ENCODE peak calls at places on chromosomes 3 and 15, in seven cellular contexts. One of them, this sample, is unnamed.

GRCh38 chr3:149678365-149678948 is 20.6 kb upstream of the WWTR1 start:
- DNase-seq in mesothelial cell of epicardium: no peak
- DNase-seq in foreskin fibroblast: peak
- DNase-seq in heart left ventricle: no peak
- DNase-seq in AG10803: no peak
- DNase-seq in GM06990: no peak
- DNase-seq in GM20000: no peak
- DNase-seq in this sample: no peak

GRCh38 chr3:25033407-25034029 is 394.5 kb upstream of the RARB start:
- DNase-seq in heart left ventricle: peak
- DNase-seq in mesothelial cell of epicardium: no peak
- DNase-seq in AG10803: peak
- DNase-seq in foreskin fibroblast: no peak
- DNase-seq in GM20000: peak
- DNase-seq in GM06990: no peak
- DNase-seq in this sample: peak

GRCh38 chr3:5013021-5013906 is 34.0 kb downstream of the BHLHE40 start:
- DNase-seq in AG10803: no peak
- DNase-seq in foreskin fibroblast: no peak
- DNase-seq in mesothelial cell of epicardium: no peak
- DNase-seq in GM06990: no peak
- DNase-seq in heart left ventricle: peak
- DNase-seq in GM20000: no peak
- DNase-seq in this sample: no peak

GRCh38 chr3:128217702-128218475 is 64.6 kb downstream of the EEFSEC start:
- DNase-seq in heart left ventricle: no peak
- DNase-seq in foreskin fibroblast: no peak
- DNase-seq in GM06990: peak
- DNase-seq in GM20000: peak
- DNase-seq in mesothelial cell of epicardium: no peak
- DNase-seq in AG10803: peak
- DNase-seq in this sample: peak

GRCh38 chr3:197181751-197182150 is 116.7 kb downstream of the DLG1 start:
- DNase-seq in foreskin fibroblast: peak
- DNase-seq in heart left ventricle: peak
- DNase-seq in AG10803: peak
- DNase-seq in GM20000: no peak
- DNase-seq in GM06990: no peak
- DNase-seq in mesothelial cell of epicardium: no peak
- DNase-seq in this sample: no peak

GRCh38 chr3:134002326-134002725 is 27.4 kb downstream of the SLCO2A1 start:
- DNase-seq in mesothelial cell of epicardium: no peak
- DNase-seq in AG10803: peak
- DNase-seq in GM06990: no peak
- DNase-seq in GM20000: no peak
- DNase-seq in foreskin fibroblast: peak
- DNase-seq in heart left ventricle: no peak
- DNase-seq in this sample: no peak

GRCh38 chr3:133404925-133405324 is 5.1 kb downstream of the BFSP2 start:
- DNase-seq in GM20000: no peak
- DNase-seq in heart left ventricle: no peak
- DNase-seq in AG10803: no peak
- DNase-seq in GM06990: no peak
- DNase-seq in foreskin fibroblast: no peak
- DNase-seq in mesothelial cell of epicardium: no peak
- DNase-seq in this sample: no peak

GRCh38 chr15:52161406-52161966 is 29.7 kb downstream of the GNB5 start:
- DNase-seq in heart left ventricle: no peak
- DNase-seq in AG10803: no peak
- DNase-seq in mesothelial cell of epicardium: no peak
- DNase-seq in foreskin fibroblast: no peak
- DNase-seq in GM20000: no peak
- DNase-seq in GM06990: no peak
- DNase-seq in this sample: no peak

GRCh38 chr15:70045045-70045444 is 52.7 kb downstream of the TLE3 start:
- DNase-seq in AG10803: peak
- DNase-seq in foreskin fibroblast: peak
- DNase-seq in heart left ventricle: no peak
- DNase-seq in mesothelial cell of epicardium: no peak
- DNase-seq in GM06990: no peak
- DNase-seq in GM20000: no peak
- DNase-seq in this sample: no peak

GRCh38 chr3:149717391-149718056 is 34.8 kb downstream of the COMMD2 start:
- DNase-seq in GM20000: peak
- DNase-seq in AG10803: peak
- DNase-seq in heart left ventricle: no peak
- DNase-seq in GM06990: no peak
- DNase-seq in foreskin fibroblast: peak
- DNase-seq in mesothelial cell of epicardium: no peak
- DNase-seq in this sample: peak

GRCh38 chr3:197874064-197874463 is 75.9 kb upstream of the RPL35A start:
- DNase-seq in AG10803: no peak
- DNase-seq in foreskin fibroblast: no peak
- DNase-seq in mesothelial cell of epicardium: no peak
- DNase-seq in GM20000: no peak
- DNase-seq in GM06990: no peak
- DNase-seq in heart left ventricle: no peak
- DNase-seq in this sample: no peak

GRCh38 chr3:713225-713624 is 379.6 kb upstream of the CNTN6 start:
- DNase-seq in GM06990: no peak
- DNase-seq in mesothelial cell of epicardium: no peak
- DNase-seq in GM20000: no peak
- DNase-seq in heart left ventricle: no peak
- DNase-seq in AG10803: no peak
- DNase-seq in foreskin fibroblast: no peak
- DNase-seq in this sample: no peak

GRCh38 chr3:85785766-85786165 is 827.0 kb downstream of the CADM2 start:
- DNase-seq in GM06990: no peak
- DNase-seq in mesothelial cell of epicardium: no peak
- DNase-seq in AG10803: no peak
- DNase-seq in GM20000: no peak
- DNase-seq in heart left ventricle: no peak
- DNase-seq in foreskin fibroblast: peak
- DNase-seq in this sample: no peak

GRCh38 chr3:10274601-10275000 is 18.1 kb downstream of the GHRL start:
- DNase-seq in foreskin fibroblast: no peak
- DNase-seq in GM20000: no peak
- DNase-seq in GM06990: no peak
- DNase-seq in heart left ventricle: no peak
- DNase-seq in mesothelial cell of epicardium: no peak
- DNase-seq in AG10803: no peak
- DNase-seq in this sample: no peak

GRCh38 chr15:77547801-77548607 is 84.7 kb downstream of the LINGO1 start:
- DNase-seq in GM20000: no peak
- DNase-seq in GM06990: no peak
- DNase-seq in heart left ventricle: no peak
- DNase-seq in foreskin fibroblast: no peak
- DNase-seq in mesothelial cell of epicardium: no peak
- DNase-seq in AG10803: no peak
- DNase-seq in this sample: no peak

GRCh38 chr3:176789281-176789705 is 408.0 kb downstream of the TBL1XR1 start:
- DNase-seq in GM06990: no peak
- DNase-seq in AG10803: no peak
- DNase-seq in heart left ventricle: no peak
- DNase-seq in mesothelial cell of epicardium: no peak
- DNase-seq in foreskin fibroblast: no peak
- DNase-seq in GM20000: no peak
- DNase-seq in this sample: no peak

GRCh38 chr3:119649764-119650163 is 10.6 kb downstream of the POPDC2 start:
- DNase-seq in GM06990: no peak
- DNase-seq in heart left ventricle: no peak
- DNase-seq in mesothelial cell of epicardium: no peak
- DNase-seq in foreskin fibroblast: no peak
- DNase-seq in AG10803: no peak
- DNase-seq in GM20000: no peak
- DNase-seq in this sample: no peak

GRCh38 chr3:81554805-81555204 is 206.6 kb downstream of the GBE1 start:
- DNase-seq in foreskin fibroblast: no peak
- DNase-seq in AG10803: no peak
- DNase-seq in GM06990: no peak
- DNase-seq in GM20000: no peak
- DNase-seq in heart left ventricle: peak
- DNase-seq in mesothelial cell of epicardium: no peak
- DNase-seq in this sample: no peak

GRCh38 chr15:73081321-73081958 is 29.2 kb downstream of the NEO1 start:
- DNase-seq in AG10803: peak
- DNase-seq in GM20000: peak
- DNase-seq in heart left ventricle: no peak
- DNase-seq in GM06990: no peak
- DNase-seq in mesothelial cell of epicardium: no peak
- DNase-seq in foreskin fibroblast: peak
- DNase-seq in this sample: peak

DNA sequence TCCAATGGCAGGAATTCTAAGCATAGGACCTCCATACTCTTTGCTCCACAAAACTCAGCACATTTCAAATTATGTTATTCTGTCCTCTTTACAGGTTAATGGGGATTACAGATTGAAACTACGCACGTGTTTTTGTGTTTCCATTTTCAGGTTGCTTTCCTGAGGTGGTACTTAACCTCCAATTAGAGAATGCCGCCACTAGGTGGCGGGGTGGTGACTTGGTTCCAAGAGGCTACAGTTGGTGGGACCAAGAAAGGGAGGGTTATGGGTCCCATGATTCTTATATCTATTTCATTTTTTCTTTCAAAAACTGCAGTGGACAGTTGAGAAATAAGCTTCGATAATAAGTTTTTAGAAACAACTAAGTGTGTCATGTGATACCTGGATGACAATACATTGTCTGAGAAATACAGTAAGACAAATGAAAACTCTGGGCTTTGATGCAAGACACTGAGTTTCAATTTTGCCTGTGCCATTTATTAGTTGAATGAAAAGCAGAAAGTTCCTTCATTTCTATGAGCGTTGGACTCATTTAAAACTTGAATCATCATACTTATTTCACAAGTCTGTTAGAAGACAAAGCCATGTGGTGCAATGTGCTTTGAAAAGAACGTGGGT is 539.0 kb downstream of the FGF12 start:
- DNase-seq in heart left ventricle: peak
- DNase-seq in AG10803: no peak
- DNase-seq in GM20000: peak
- DNase-seq in mesothelial cell of epicardium: peak
- DNase-seq in foreskin fibroblast: no peak
- DNase-seq in GM06990: no peak
- DNase-seq in this sample: peak
- TF ChIP-seq CTCF in heart left ventricle: peak
- TF ChIP-seq CTCF in AG10803: peak
- TF ChIP-seq CTCF in GM20000: peak
- TF ChIP-seq CTCF in mesothelial cell of epicardium: peak
- TF ChIP-seq CTCF in foreskin fibroblast: peak
- TF ChIP-seq CTCF in GM06990: peak
- TF ChIP-seq CTCF in this sample: peak

GRCh38 chr3:190322604-190323240 is 476 bp upstream of the CLDN1 start:
- DNase-seq in AG10803: no peak
- DNase-seq in GM06990: no peak
- DNase-seq in GM20000: no peak
- DNase-seq in mesothelial cell of epicardium: no peak
- DNase-seq in heart left ventricle: no peak
- DNase-seq in foreskin fibroblast: no peak
- DNase-seq in this sample: no peak
- TF ChIP-seq CTCF in AG10803: no peak
- TF ChIP-seq CTCF in GM06990: no peak
- TF ChIP-seq CTCF in GM20000: no peak
- TF ChIP-seq CTCF in mesothelial cell of epicardium: peak
- TF ChIP-seq CTCF in heart left ventricle: no peak
- TF ChIP-seq CTCF in foreskin fibroblast: no peak
- TF ChIP-seq CTCF in this sample: no peak

GRCh38 chr3:57582470-57583168 is 14.5 kb downstream of the ARF4 start:
- DNase-seq in foreskin fibroblast: no peak
- DNase-seq in heart left ventricle: no peak
- DNase-seq in GM06990: no peak
- DNase-seq in GM20000: no peak
- DNase-seq in mesothelial cell of epicardium: no peak
- DNase-seq in AG10803: no peak
- DNase-seq in this sample: peak
- TF ChIP-seq CTCF in foreskin fibroblast: no peak
- TF ChIP-seq CTCF in heart left ventricle: no peak
- TF ChIP-seq CTCF in GM06990: peak
- TF ChIP-seq CTCF in GM20000: no peak
- TF ChIP-seq CTCF in mesothelial cell of epicardium: no peak
- TF ChIP-seq CTCF in AG10803: no peak
- TF ChIP-seq CTCF in this sample: no peak

GRCh38 chr15:64162869-64163661 is at the start of gene PPIB:
- DNase-seq in GM20000: peak
- DNase-seq in foreskin fibroblast: peak
- DNase-seq in heart left ventricle: peak
- DNase-seq in GM06990: peak
- DNase-seq in mesothelial cell of epicardium: peak
- DNase-seq in AG10803: peak
- DNase-seq in this sample: peak
- TF ChIP-seq CTCF in GM20000: peak
- TF ChIP-seq CTCF in foreskin fibroblast: peak
- TF ChIP-seq CTCF in heart left ventricle: peak
- TF ChIP-seq CTCF in GM06990: peak
- TF ChIP-seq CTCF in mesothelial cell of epicardium: no peak
- TF ChIP-seq CTCF in AG10803: peak
- TF ChIP-seq CTCF in this sample: peak